ENCODE peak calls at places on chromosomes 16 and 17, in nine cellular contexts. R is HCT116; L is CD8-positive, alpha-beta T cell; F is aorta; H is GM23248; D is heart right ventricle; G is GM12878; I is CD4-positive, CD25-positive, alpha-beta regulatory T cell; P is IMR-90. K is an unnamed sample. For H3K27me3 and H3K4me1, the result is how much of the 10 kb centered on the place peaks cover.

GRCh38 chr16:74092336-74092735 is 204.3 kb upstream of the PSMD7 start:
- DNase-seq in R (no peak), L (no peak), F (no peak), H (no peak), D (no peak), G (no peak), I (no peak), P (no peak), K (no peak)

GRCh38 chr17:69864531-69864930 is 210.5 kb upstream of the KCNJ16 start:
- DNase-seq in R (no peak), L (no peak), F (no peak), H (peak), D (no peak), G (no peak), I (no peak), P (peak), K (no peak)

GRCh38 chr16:2179576-2179975 is 16.8 kb downstream of the CASKIN1 start:
- DNase-seq in R (no peak), L (no peak), F (no peak), H (no peak), D (no peak), G (no peak), I (no peak), P (no peak), K (no peak)

GRCh38 chr16:57859331-57859730 is 57.0 kb upstream of the KIFC3 start:
- DNase-seq in R (peak), L (no peak), F (no peak), H (peak), D (no peak), G (no peak), I (no peak), P (peak), K (no peak)

GRCh38 chr17:68658999-68659780 is 58.0 kb upstream of the FAM20A start:
- DNase-seq in R (no peak), L (no peak), F (no peak), H (no peak), D (no peak), G (no peak), I (no peak), P (no peak), K (no peak)

GRCh38 chr17:50547736-50548083 is 736 bp downstream of the SPATA20 start:
- DNase-seq in R (no peak), L (no peak), F (no peak), H (peak), D (no peak), G (no peak), I (no peak), P (no peak), K (no peak)

GRCh38 chr17:82097187-82097918 is 683 bp downstream of the FASN start:
- DNase-seq in R (no peak), L (no peak), F (no peak), H (peak), D (peak), G (no peak), I (peak), P (peak), K (peak)

GRCh38 chr17:77798481-77798880 is 160.0 kb upstream of the TNRC6C start:
- DNase-seq in R (no peak), L (no peak), F (peak), H (no peak), D (no peak), G (no peak), I (no peak), P (no peak), K (no peak)

GRCh38 chr17:77830816-77831490 is 127.5 kb upstream of the TNRC6C start:
- DNase-seq in R (no peak), L (no peak), F (peak), H (no peak), D (no peak), G (no peak), I (no peak), P (no peak), K (peak)

GRCh38 chr17:3892095-3892998 is 506 bp downstream of the CAMKK1 start:
- DNase-seq in R (no peak), L (peak), F (peak), H (peak), D (peak), G (no peak), I (peak), P (peak), K (peak)

GRCh38 chr17:54901230-54901847 is 687 bp downstream of the TOM1L1 start:
- DNase-seq in R (peak), L (no peak), F (no peak), H (peak), D (no peak), G (no peak), I (no peak), P (peak), K (no peak)

GRCh38 chr16:19680972-19681371 is 37.1 kb downstream of the KNOP1 start:
- DNase-seq in R (no peak), L (no peak), F (no peak), H (no peak), D (no peak), G (no peak), I (no peak), P (no peak), K (no peak)

GRCh38 chr16:3187798-3188674 is at the start of gene OR1F1:
- DNase-seq in R (peak), L (peak), F (no peak), H (peak), D (no peak), G (no peak), I (peak), P (peak), K (no peak)

GRCh38 chr17:76593338-76593737 is 7.7 kb upstream of the ST6GALNAC2 start:
- DNase-seq in R (peak), L (no peak), F (no peak), H (peak), D (no peak), G (no peak), I (no peak), P (peak), K (no peak)

GRCh38 chr17:1928976-1929375 is 96.2 kb downstream of the RTN4RL1 start:
- DNase-seq in R (no peak), L (no peak), F (no peak), H (peak), D (peak), G (no peak), I (no peak), P (no peak), K (peak)

GRCh38 chr17:49343273-49343672 is 18.8 kb downstream of the ZNF652 start:
- DNase-seq in R (no peak), L (no peak), F (no peak), H (peak), D (no peak), G (no peak), I (no peak), P (peak), K (no peak)

GRCh38 chr16:61926766-61927165 is 109.5 kb downstream of the CDH8 start:
- DNase-seq in R (no peak), L (no peak), F (no peak), H (peak), D (no peak), G (no peak), I (no peak), P (no peak), K (no peak)

GRCh38 chr16:65991149-65991701 is 375.3 kb upstream of the CDH5 start:
- DNase-seq in R (no peak), L (no peak), F (no peak), H (no peak), D (no peak), G (no peak), I (no peak), P (no peak), K (no peak)

GRCh38 chr17:28849281-28849680 is 5.5 kb upstream of the ERAL1 start:
- DNase-seq in R (no peak), L (no peak), F (no peak), H (peak), D (no peak), G (no peak), I (no peak), P (no peak), K (no peak)

GRCh38 chr17:45857977-45858708 is 13.5 kb downstream of the SPPL2C start:
- DNase-seq in R (no peak), L (no peak), F (no peak), H (peak), D (no peak), G (no peak), I (no peak), P (peak), K (no peak)

GRCh38 chr17:39195568-39196160 is 1.8 kb downstream of the CACNB1 start:
- DNase-seq in R (no peak), L (no peak), F (no peak), H (peak), D (no peak), G (no peak), I (no peak), P (no peak), K (no peak)

GRCh38 chr16:69838417-69838990 is 76.4 kb downstream of the WWP2 start:
- DNase-seq in R (no peak), L (no peak), F (no peak), H (no peak), D (peak), G (no peak), I (no peak), P (no peak), K (peak)

GRCh38 chr17:76005263-76006149 is 4.9 kb downstream of the CDK3 start:
- DNase-seq in R (peak), L (peak), F (peak), H (peak), D (peak), G (no peak), I (peak), P (peak), K (peak)

GRCh38 chr17:27430882-27431491 is 25.3 kb upstream of the KSR1 start:
- DNase-seq in R (peak), L (no peak), F (peak), H (peak), D (peak), G (no peak), I (no peak), P (peak), K (no peak)

GRCh38 chr17:38693700-38694329 is 11.3 kb upstream of the MLLT6 start:
- DNase-seq in R (no peak), L (no peak), F (peak), H (peak), D (peak), G (no peak), I (no peak), P (peak), K (peak)

GRCh38 chr17:34797724-34798123 is 163.5 kb downstream of the CCT6B start:
- DNase-seq in R (no peak), L (peak), F (no peak), H (peak), D (no peak), G (no peak), I (no peak), P (peak), K (no peak)

GRCh38 chr17:66619196-66619595 is 215.7 kb upstream of the CACNG5 start:
- DNase-seq in R (no peak), L (no peak), F (no peak), H (no peak), D (no peak), G (no peak), I (no peak), P (no peak), K (no peak)

GRCh38 chr16:70694088-70694487 is 8.2 kb upstream of the MTSS2 start:
- DNase-seq in R (no peak), L (no peak), F (no peak), H (peak), D (no peak), G (no peak), I (no peak), P (peak), K (no peak)

GRCh38 chr16:19883296-19883951 is 1.2 kb downstream of the GPRC5B start:
- DNase-seq in R (no peak), L (peak), F (peak), H (peak), D (peak), G (no peak), I (peak), P (peak), K (peak)

GRCh38 chr17:65362826-65363225 is 198.6 kb downstream of the AXIN2 start:
- DNase-seq in R (no peak), L (no peak), F (no peak), H (peak), D (no peak), G (no peak), I (no peak), P (peak), K (no peak)

DNA sequence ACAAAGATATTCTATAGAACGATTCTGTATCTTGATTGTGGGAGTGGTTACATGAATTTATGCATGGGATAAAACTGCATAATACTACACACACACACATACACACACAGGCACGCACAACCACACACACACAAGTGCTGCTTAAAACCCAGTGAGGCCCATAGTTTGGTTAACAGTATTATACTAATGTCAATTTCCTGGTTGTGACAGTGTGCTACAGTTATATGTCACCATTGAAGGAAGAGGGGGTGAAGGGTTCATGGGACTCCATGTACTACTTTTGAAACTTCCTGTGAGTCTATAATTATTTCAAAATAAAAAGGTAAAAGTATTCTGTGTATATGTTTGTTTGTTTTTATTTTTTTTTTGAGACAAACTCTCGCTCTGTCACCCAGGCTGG is 8.1 kb downstream of the ZC3H7A start:
- DNase-seq in R (no peak), L (no peak), F (no peak), H (no peak), D (no peak), G (no peak), I (peak), P (no peak), K (no peak)
- H3K27ac ChIP-seq in R (no peak), L (no peak), F (no peak), H (no peak), D (no peak), G (no peak), I (peak), P (no peak), K (no peak)

DNA sequence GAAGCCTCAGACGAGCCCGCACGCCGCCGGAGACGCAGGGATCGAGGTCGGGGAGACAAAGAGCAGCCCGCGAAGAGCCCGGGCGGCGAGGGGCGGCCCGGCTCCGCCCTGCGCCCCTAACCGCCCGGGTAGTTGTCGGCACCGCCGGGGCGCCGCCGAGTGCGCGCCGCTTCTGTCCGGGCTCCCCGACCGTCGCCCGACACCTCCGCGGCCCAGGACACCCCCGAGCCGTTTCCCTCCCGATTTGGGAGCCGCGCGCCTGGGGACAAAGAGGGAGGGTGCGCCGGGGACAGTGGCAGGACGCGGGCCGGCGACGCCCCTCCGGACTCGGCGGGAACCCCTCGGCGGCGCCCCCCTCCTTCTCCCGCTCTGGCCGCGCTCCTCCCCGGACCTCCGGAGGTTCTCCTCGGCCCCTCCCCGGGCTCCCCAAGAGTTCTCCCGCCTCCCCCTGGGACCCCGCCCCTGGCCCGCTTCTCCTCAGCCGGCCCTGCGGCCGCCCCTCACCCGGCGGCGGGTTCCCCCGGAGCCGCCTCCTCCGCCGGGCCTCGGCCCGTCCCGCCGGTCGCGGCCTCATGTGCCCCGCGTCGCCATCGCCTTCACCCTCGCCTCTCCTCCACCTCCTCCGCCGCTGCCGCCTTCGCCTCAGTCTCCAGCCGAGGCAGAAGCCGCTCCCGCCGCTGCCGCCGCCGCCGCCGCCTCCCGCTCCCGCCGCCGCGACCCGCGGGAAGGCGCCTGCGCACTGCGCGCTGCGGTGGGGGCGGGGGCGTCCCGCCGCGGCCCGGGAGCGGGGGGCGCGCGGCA is at the start of gene GJC1:
- DNase-seq in R (no peak), L (peak), F (peak), H (peak), D (peak), G (no peak), I (no peak), P (no peak), K (peak)
- H3K27me3 ChIP-seq in R (under half), L (under half), F (under half), H (under half), D (under half), G (under half), I (under half), P (under half), K (under half)

GRCh38 chr16:85590506-85590832 is 22.7 kb upstream of the GSE1 start:
- DNase-seq in R (no peak), L (no peak), F (no peak), H (no peak), D (no peak), G (no peak), I (no peak), P (no peak), K (no peak)
- H3K4me1 ChIP-seq in R (under half), L (under half), F (under half), H (under half), D (under half), G (under half), I (under half), P (under half), K (under half)

DNA sequence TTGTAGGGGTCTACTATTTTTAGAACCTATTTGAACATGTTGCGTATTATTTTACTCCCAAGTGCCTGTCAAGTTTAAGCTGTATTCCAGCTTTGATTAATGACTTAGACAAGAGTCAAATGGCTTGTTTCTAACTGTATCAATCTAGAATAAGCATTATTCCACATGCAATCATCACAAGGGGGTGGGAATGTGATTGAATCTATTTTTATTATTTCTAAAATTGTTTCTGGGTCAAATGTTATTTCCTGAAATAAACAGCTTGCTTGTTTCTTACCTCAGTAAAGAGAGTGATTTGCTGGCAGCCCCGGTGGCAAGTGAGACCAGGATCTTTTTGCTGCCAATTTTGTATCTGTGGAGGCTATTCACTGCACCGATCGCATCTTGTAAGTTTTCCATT is 21.5 kb downstream of the MARF1 start:
- DNase-seq in R (no peak), L (no peak), F (no peak), H (no peak), D (no peak), G (no peak), I (no peak), P (no peak), K (no peak)
- H3K27ac ChIP-seq in R (no peak), L (no peak), F (peak), H (no peak), D (peak), G (no peak), I (no peak), P (no peak), K (peak)

GRCh38 chr17:72906306-72906705 is 186.2 kb downstream of the SLC39A11 start:
- DNase-seq in R (no peak), L (no peak), F (no peak), H (no peak), D (no peak), G (no peak), I (no peak), P (no peak), K (no peak)
- H3K27me3 ChIP-seq in R (under half), L (under half), F (under half), H (under half), D (under half), G (under half), I (under half), P (under half), K (under half)